ENCODE peak calls at places on chromosome 1, in seven cellular contexts. C is neural crest cell, J is dermis microvascular lymphatic vessel endothelial cell, V is T-helper 2 cell, N is ascending aorta, W is T-helper 1 cell, A is SHP77. G is an unnamed sample.

GRCh38 chr1:163922743-163923186 is 601.0 kb downstream of the NUF2 start:
- DNase-seq in C (no peak), J (no peak), V (no peak), N (no peak), W (no peak), A (no peak), G (no peak)

GRCh38 chr1:26677306-26678115 is 18.3 kb upstream of the ARID1A start:
- DNase-seq in C (no peak), J (no peak), V (peak), N (peak), W (peak), A (peak), G (no peak)

GRCh38 chr1:246931549-246932365 is at the start of gene AHCTF1:
- DNase-seq in C (peak), J (peak), V (peak), N (peak), W (peak), A (peak), G (peak)

GRCh38 chr1:243903023-243903422 is 53.0 kb upstream of the AKT3 start:
- DNase-seq in C (no peak), J (no peak), V (no peak), N (no peak), W (no peak), A (no peak), G (no peak)

GRCh38 chr1:245285168-245285567 is 130.4 kb downstream of the KIF26B start:
- DNase-seq in C (no peak), J (no peak), V (no peak), N (no peak), W (no peak), A (no peak), G (no peak)

GRCh38 chr1:43783671-43784205 is 76.4 kb downstream of the ST3GAL3 start:
- DNase-seq in C (no peak), J (peak), V (no peak), N (no peak), W (no peak), A (no peak), G (no peak)

GRCh38 chr1:223714849-223715709 is 2.7 kb downstream of the CAPN2 start:
- DNase-seq in C (no peak), J (no peak), V (no peak), N (no peak), W (no peak), A (no peak), G (no peak)

GRCh38 chr1:85599076-85599491 is 18.5 kb downstream of the CCN1 start:
- DNase-seq in C (no peak), J (no peak), V (no peak), N (no peak), W (no peak), A (no peak), G (no peak)

GRCh38 chr1:115062542-115063004 is 26.7 kb downstream of the TSPAN2 start:
- DNase-seq in C (no peak), J (peak), V (peak), N (peak), W (peak), A (no peak), G (no peak)

GRCh38 chr1:245735831-245736530 is 581.2 kb downstream of the KIF26B start:
- DNase-seq in C (no peak), J (no peak), V (no peak), N (no peak), W (no peak), A (no peak), G (no peak)

GRCh38 chr1:26432793-26433192 is 672 bp downstream of the DHDDS start:
- DNase-seq in C (no peak), J (no peak), V (no peak), N (no peak), W (no peak), A (no peak), G (no peak)

GRCh38 chr1:76463278-76463677 is 388.7 kb downstream of the ST6GALNAC3 start:
- DNase-seq in C (no peak), J (no peak), V (peak), N (no peak), W (no peak), A (no peak), G (no peak)

GRCh38 chr1:84344286-84344685 is 42.8 kb downstream of the SAMD13 start:
- DNase-seq in C (no peak), J (no peak), V (no peak), N (no peak), W (no peak), A (no peak), G (no peak)

GRCh38 chr1:59156526-59157196 is 140.2 kb upstream of the FGGY start:
- DNase-seq in C (peak), J (peak), V (no peak), N (no peak), W (no peak), A (peak), G (no peak)

GRCh38 chr1:115748396-115749130 is 20.0 kb downstream of the CASQ2 start:
- DNase-seq in C (no peak), J (no peak), V (peak), N (no peak), W (no peak), A (no peak), G (no peak)

GRCh38 chr1:54506594-54506993 is 41.4 kb upstream of the ACOT11 start:
- DNase-seq in C (no peak), J (no peak), V (no peak), N (no peak), W (no peak), A (no peak), G (no peak)

G was measured in cortex of kidney.